ENCODE peak calls at places on chromosomes 12 and 14, in nine cellular contexts. J is brain pericyte; F is esophagus squamous epithelium; U is AG10803; I is activated T-helper 2 cell treated with anti-CD3 and anti-CD28 coated beads, Interferon-gamma antibody, Interleukin-2, Interleukin-4, amounts not matched to agents 10 μg/mL and 5 μg/mL and 100 μg/mL, durations not matched to agents 14 hours and 24 hours and 36 hours; T is Peyer's patch; V is H54; Z is HCEC 1CT; K is foreskin fibroblast. Y is an unnamed sample.

GRCh38 chr12:78645956-78646355 is 218.6 kb upstream of the SYT1 start:
- DNase-seq in J (no peak), F (no peak), U (peak; percentile 72), I (no peak), T (no peak), V (no peak), Z (peak; percentile 4), K (peak; percentile 21), Y (no peak)

GRCh38 chr14:75794615-75795038 is 133.6 kb downstream of the TTLL5 start:
- DNase-seq in J (peak; percentile 48), F (no peak), U (peak; percentile 76), I (no peak), T (no peak), V (no peak), Z (peak; percentile 47), K (peak; percentile 32), Y (no peak)

GRCh38 chr12:1798734-1799067 is 21.7 kb upstream of the LRTM2 start:
- DNase-seq in J (no peak), F (no peak), U (no peak), I (no peak), T (peak; percentile 51), V (no peak), Z (no peak), K (no peak), Y (no peak)

GRCh38 chr14:37172024-37172869 is at the start of gene SLC25A21:
- DNase-seq in J (peak; percentile 53), F (no peak), U (peak; percentile 79), I (no peak), T (peak; percentile 77), V (no peak), Z (peak; percentile 90), K (peak; percentile 77), Y (no peak)

GRCh38 chr12:93198086-93198485 is 179.6 kb upstream of the NUDT4 start:
- DNase-seq in J (no peak), F (no peak), U (peak; percentile 76), I (no peak), T (no peak), V (peak; percentile 75), Z (peak; percentile 86), K (peak; percentile 94), Y (no peak)

GRCh38 chr12:89038831-89039509 is 313.3 kb downstream of the DUSP6 start:
- DNase-seq in J (no peak), F (no peak), U (no peak), I (no peak), T (no peak), V (no peak), Z (no peak), K (no peak), Y (peak; percentile 53)

GRCh38 chr14:20630340-20631022 is 11.0 kb downstream of the OR6S1 start:
- DNase-seq in J (no peak), F (no peak), U (peak; percentile 18), I (no peak), T (no peak), V (no peak), Z (peak; percentile 59), K (no peak), Y (no peak)

GRCh38 chr14:50714452-50715073 is 46.5 kb upstream of the SAV1 start:
- DNase-seq in J (no peak), F (no peak), U (peak; percentile 52), I (no peak), T (no peak), V (peak; percentile 13), Z (peak; percentile 71), K (peak; percentile 22), Y (peak; percentile 20)

GRCh38 chr12:120583478-120584030 is 2.4 kb upstream of the POP5 start:
- DNase-seq in J (no peak), F (no peak), U (peak; percentile 50), I (peak; percentile 58), T (peak; percentile 80), V (peak; percentile 68), Z (peak; percentile 51), K (peak; percentile 36), Y (peak; percentile 78)

GRCh38 chr12:29574500-29574899 is 77.0 kb upstream of the OVCH1 start:
- DNase-seq in J (no peak), F (no peak), U (no peak), I (no peak), T (no peak), V (no peak), Z (no peak), K (no peak), Y (no peak)

GRCh38 chr12:131331148-131331750 is 377.5 kb downstream of the ADGRD1 start:
- DNase-seq in J (no peak), F (no peak), U (no peak), I (no peak), T (no peak), V (no peak), Z (no peak), K (no peak), Y (no peak)

GRCh38 chr12:68792952-68793351 is 15.0 kb upstream of the MDM2 start:
- DNase-seq in J (no peak), F (no peak), U (no peak), I (no peak), T (no peak), V (peak; percentile 64), Z (peak; percentile 51), K (no peak), Y (no peak)

GRCh38 chr12:127260531-127260930 is 1006.4 kb upstream of the TMEM132C start:
- DNase-seq in J (no peak), F (no peak), U (peak; percentile 60), I (no peak), T (no peak), V (no peak), Z (peak; percentile 79), K (peak; percentile 73), Y (no peak)

GRCh38 chr12:63045020-63045860 is 105.8 kb downstream of the AVPR1A start:
- DNase-seq in J (peak; percentile 17), F (no peak), U (peak; percentile 72), I (no peak), T (no peak), V (peak; percentile 9), Z (peak; percentile 5), K (peak; percentile 40), Y (no peak)

GRCh38 chr14:56117765-56118610 is at the start of gene PELI2:
- DNase-seq in J (no peak), F (peak; percentile 34), U (peak; percentile 73), I (peak; percentile 62), T (peak; percentile 83), V (peak; percentile 28), Z (peak; percentile 68), K (peak; percentile 68), Y (peak; percentile 88)

GRCh38 chr14:71248204-71248603 is 340.9 kb downstream of the PCNX1 start:
- DNase-seq in J (no peak), F (no peak), U (peak; percentile 64), I (no peak), T (no peak), V (no peak), Z (peak; percentile 4), K (peak; percentile 53), Y (no peak)

GRCh38 chr14:77037886-77038511 is 9.5 kb upstream of the IRF2BPL start:
- DNase-seq in J (no peak), F (no peak), U (no peak), I (no peak), T (no peak), V (no peak), Z (peak; percentile 46), K (no peak), Y (peak; percentile 79)

GRCh38 chr12:53696285-53696654 is 20.4 kb upstream of the ATP5MC2 start:
- DNase-seq in J (peak; percentile 65), F (no peak), U (peak; percentile 69), I (no peak), T (peak; percentile 63), V (peak; percentile 93), Z (peak; percentile 76), K (peak; percentile 59), Y (no peak)

GRCh38 chr14:92515510-92516343 is 2.1 kb downstream of the RIN3 start:
- DNase-seq in J (no peak), F (no peak), U (no peak), I (no peak), T (no peak), V (no peak), Z (no peak), K (no peak), Y (no peak)

GRCh38 chr14:73786942-73787759 is 64.5 kb upstream of the PTGR2 start:
- DNase-seq in J (no peak), F (no peak), U (no peak), I (peak; percentile 67), T (peak; percentile 85), V (no peak), Z (peak; percentile 49), K (no peak), Y (peak; percentile 64)

GRCh38 chr12:46477541-46477940 is 105.0 kb upstream of the SLC38A2 start:
- DNase-seq in J (no peak), F (no peak), U (no peak), I (no peak), T (no peak), V (no peak), Z (peak; percentile 11), K (no peak), Y (no peak)

GRCh38 chr12:55728185-55728931 is 451 bp downstream of the CD63 start:
- DNase-seq in J (no peak), F (no peak), U (peak; percentile 62), I (no peak), T (peak; percentile 83), V (no peak), Z (peak; percentile 59), K (no peak), Y (peak; percentile 72)